ENCODE peak calls at places on chromosomes 13 and 19, in seven cellular contexts. Z, I, K, Y, P, S and Q are unnamed samples.

GRCh38 chr13:36998624-36999041 is 507 bp downstream of the ALG5 start:
- DNase-seq in Z (no peak), I (no peak), K (peak), Y (peak), P (peak), S (peak), Q (peak)

GRCh38 chr19:1016647-1017114 is 4.2 kb downstream of the TMEM259 start:
- DNase-seq in Z (no peak), I (no peak), K (peak), Y (no peak), P (no peak), S (no peak), Q (no peak)

GRCh38 chr13:79589605-79590511 is 108.9 kb downstream of the NDFIP2 start:
- DNase-seq in Z (no peak), I (no peak), K (no peak), Y (no peak), P (no peak), S (no peak), Q (no peak)

GRCh38 chr13:29937836-29938235 is 87.4 kb upstream of the UBL3 start:
- DNase-seq in Z (no peak), I (no peak), K (no peak), Y (no peak), P (no peak), S (no peak), Q (no peak)

GRCh38 chr13:22212576-22212975 is 541.7 kb downstream of the FGF9 start:
- DNase-seq in Z (no peak), I (no peak), K (no peak), Y (no peak), P (no peak), S (no peak), Q (peak)

GRCh38 chr13:28636677-28637317 is 22.1 kb upstream of the POMP start:
- DNase-seq in Z (no peak), I (peak), K (peak), Y (peak), P (no peak), S (peak), Q (peak)

GRCh38 chr19:18274303-18274775 is at the start of gene IQCN:
- DNase-seq in Z (no peak), I (peak), K (peak), Y (no peak), P (peak), S (no peak), Q (peak)

GRCh38 chr13:82963466-82963865 is 918.8 kb downstream of the SLITRK1 start:
- DNase-seq in Z (no peak), I (no peak), K (no peak), Y (no peak), P (no peak), S (no peak), Q (no peak)

GRCh38 chr19:30968210-30968609 is 381.0 kb downstream of the TSHZ3 start:
- DNase-seq in Z (no peak), I (no peak), K (peak), Y (peak), P (no peak), S (no peak), Q (no peak)

GRCh38 chr19:50402544-50403301 is 16.0 kb upstream of the SPIB start:
- DNase-seq in Z (no peak), I (no peak), K (no peak), Y (no peak), P (no peak), S (no peak), Q (peak)

GRCh38 chr19:50399368-50399745 is 15.2 kb downstream of the POLD1 start:
- DNase-seq in Z (no peak), I (no peak), K (no peak), Y (no peak), P (no peak), S (no peak), Q (no peak)

GRCh38 chr19:50401505-50402450 is 17.0 kb upstream of the SPIB start:
- DNase-seq in Z (no peak), I (no peak), K (no peak), Y (no peak), P (no peak), S (no peak), Q (peak)

GRCh38 chr19:50398675-50399367 is 14.7 kb downstream of the POLD1 start:
- DNase-seq in Z (no peak), I (no peak), K (no peak), Y (no peak), P (no peak), S (no peak), Q (no peak)
- TF ChIP-seq POLR2A in Z (no peak), I (no peak), K (no peak), Y (no peak), P (no peak), S (no peak), Q (no peak)

DNA sequence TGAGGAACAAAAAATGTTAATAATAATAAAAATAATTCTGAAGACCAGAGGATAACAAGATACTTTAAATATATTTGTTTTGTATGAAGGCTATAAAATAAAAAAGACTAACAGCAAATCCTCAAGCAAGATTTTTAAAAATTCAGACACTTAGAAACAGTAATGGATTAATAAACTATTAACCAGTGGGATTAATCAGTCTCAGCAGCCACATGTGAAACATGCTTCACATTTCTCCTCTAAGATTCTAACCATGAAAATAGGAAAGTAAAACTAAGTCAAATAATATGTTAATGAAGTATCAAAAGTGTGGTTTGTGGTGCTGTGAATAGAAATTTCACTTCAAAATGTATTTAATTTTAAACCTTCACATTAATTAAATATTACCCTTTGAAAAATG is 57.4 kb downstream of the KCNRG start:
- DNase-seq in Z (no peak), I (no peak), K (no peak), Y (no peak), P (no peak), S (no peak), Q (no peak)
- TF ChIP-seq EP300 in Z (no peak), I (no peak), K (no peak), Y (no peak), P (no peak), S (no peak), Q (no peak)

GRCh38 chr19:10831980-10832658 is 3.9 kb downstream of the TMED1 start:
- DNase-seq in Z (no peak), I (no peak), K (no peak), Y (no peak), P (no peak), S (no peak), Q (peak)
- TF ChIP-seq POLR2A in Z (no peak), I (no peak), K (no peak), Y (peak), P (no peak), S (no peak), Q (no peak)

GRCh38 chr13:60679131-60679530 is 282.1 kb downstream of the TDRD3 start:
- DNase-seq in Z (no peak), I (no peak), K (no peak), Y (no peak), P (no peak), S (no peak), Q (no peak)

GRCh38 chr13:60679928-60680693 is 283.1 kb downstream of the TDRD3 start:
- DNase-seq in Z (no peak), I (no peak), K (no peak), Y (no peak), P (no peak), S (no peak), Q (no peak)
- TF ChIP-seq EP300 in Z (no peak), I (no peak), K (no peak), Y (no peak), P (no peak), S (no peak), Q (no peak)

GRCh38 chr19:10478903-10479384 is 24.2 kb downstream of the KEAP1 start:
- DNase-seq in Z (peak), I (peak), K (peak), Y (peak), P (peak), S (peak), Q (peak)
- TF ChIP-seq POLR2A in Z (no peak), I (no peak), K (no peak), Y (peak), P (no peak), S (no peak), Q (no peak)

DNA sequence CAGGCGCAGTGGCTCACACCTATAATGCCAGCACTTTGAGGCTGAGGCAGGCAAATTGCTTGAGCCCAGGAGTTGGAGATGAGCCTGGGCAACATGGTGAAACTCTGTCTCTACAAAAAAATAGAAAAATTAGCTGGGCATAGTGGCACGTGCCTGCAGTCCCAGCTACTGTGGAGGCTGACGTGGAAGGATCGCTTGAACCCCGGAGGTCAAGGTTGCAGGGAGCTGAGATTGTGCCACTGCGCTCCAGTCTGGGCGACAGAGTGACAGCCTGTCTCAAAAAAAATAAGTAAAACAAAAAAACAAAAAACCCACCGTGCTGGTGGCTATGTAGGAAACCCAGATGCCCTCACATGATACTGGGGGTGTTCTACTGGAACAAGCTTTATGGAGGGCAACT is 16.4 kb downstream of the PHLDB3 start:
- DNase-seq in Z (no peak), I (no peak), K (no peak), Y (no peak), P (no peak), S (no peak), Q (no peak)
- TF ChIP-seq EP300 in Z (no peak), I (no peak), K (no peak), Y (no peak), P (no peak), S (no peak), Q (no peak)

GRCh38 chr19:17075860-17076538 is 422 bp downstream of the MYO9B start:
- DNase-seq in Z (no peak), I (no peak), K (peak), Y (peak), P (peak), S (peak), Q (peak)

GRCh38 chr19:17073869-17074627 is 1.2 kb downstream of the HAUS8 start:
- DNase-seq in Z (no peak), I (no peak), K (peak), Y (peak), P (no peak), S (no peak), Q (no peak)

GRCh38 chr19:17076539-17076919 is 952 bp downstream of the MYO9B start:
- DNase-seq in Z (no peak), I (no peak), K (peak), Y (no peak), P (no peak), S (no peak), Q (no peak)

GRCh38 chr19:17075035-17075859 is at the start of the genes HAUS8 and MYO9B:
- DNase-seq in Z (peak), I (peak), K (peak), Y (peak), P (peak), S (peak), Q (peak)

DNA sequence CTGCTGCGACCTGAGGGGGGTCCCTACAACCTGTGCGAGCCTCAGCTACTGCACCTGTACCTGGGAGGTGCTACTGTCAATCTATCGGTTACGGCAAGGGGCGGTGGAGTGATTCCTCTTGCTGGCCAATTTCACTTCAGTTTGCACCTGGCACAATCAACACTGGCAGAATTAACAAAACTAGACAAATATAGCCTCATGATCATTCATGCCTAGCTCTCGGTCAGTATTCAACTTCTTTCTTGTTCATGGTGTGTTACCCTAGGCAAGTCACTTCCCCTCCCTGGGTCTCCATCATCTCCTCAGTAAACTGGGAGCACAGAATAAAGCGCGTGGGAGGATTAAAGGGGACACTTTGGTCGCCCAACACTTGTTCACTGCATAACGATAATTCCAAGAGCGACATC is 621 bp downstream of the HAUS8 start:
- DNase-seq in Z (no peak), I (no peak), K (no peak), Y (no peak), P (no peak), S (no peak), Q (no peak)
- TF ChIP-seq POLR2A in Z (no peak), I (no peak), K (no peak), Y (no peak), P (no peak), S (no peak), Q (no peak)

GRCh38 chr13:99982021-99982740 is 597 bp downstream of the ZIC2 start:
- DNase-seq in Z (no peak), I (no peak), K (no peak), Y (peak), P (no peak), S (no peak), Q (peak)
- TF ChIP-seq EP300 in Z (no peak), I (no peak), K (no peak), Y (no peak), P (no peak), S (no peak), Q (no peak)

GRCh38 chr19:50476224-50476942 is at the start of the genes EMC10 and GARIN5A:
- DNase-seq in Z (peak), I (no peak), K (peak), Y (peak), P (peak), S (peak), Q (peak)
- TF ChIP-seq POLR2A in Z (no peak), I (no peak), K (peak), Y (peak), P (peak), S (peak), Q (peak)